ENCODE peak calls at places on chromosomes 6 and 20, in five cellular contexts. M is left lung, O is lung, I is ovary, U is mesendoderm. V is an unnamed sample.

GRCh38 chr20:22808628-22809027 is 224.3 kb upstream of the FOXA2 start:
- DNase-seq in M (no peak), O (no peak), I (no peak), U (no peak), V (no peak)

GRCh38 chr6:99614430-99615161 is 8.0 kb downstream of the PRDM13 start:
- DNase-seq in M (peak; percentile 81), O (no peak), I (no peak), U (peak; percentile 81), V (peak; percentile 68)

GRCh38 chr20:52236292-52236691 is 44.7 kb upstream of the ZFP64 start:
- DNase-seq in M (no peak), O (no peak), I (no peak), U (no peak), V (no peak)

GRCh38 chr20:6767536-6768227 is at the start of gene BMP2:
- DNase-seq in M (peak; percentile 87), O (peak; percentile 42), I (peak; percentile 21), U (peak; percentile 84), V (peak; percentile 49)

GRCh38 chr6:82257088-82257774 is 9.7 kb upstream of the IBTK start:
- DNase-seq in M (no peak), O (no peak), I (no peak), U (peak; percentile 90), V (peak; percentile 37)

GRCh38 chr20:1660263-1660662 is 2.7 kb upstream of the SIRPG start:
- DNase-seq in M (no peak), O (no peak), I (no peak), U (no peak), V (no peak)

GRCh38 chr6:131159578-131159977 is 24.3 kb downstream of the AKAP7 start:
- DNase-seq in M (no peak), O (no peak), I (no peak), U (no peak), V (no peak)

GRCh38 chr6:1227935-1228753 is 83.8 kb upstream of the FOXQ1 start:
- DNase-seq in M (no peak), O (no peak), I (no peak), U (peak; percentile 7), V (no peak)

GRCh38 chr20:40963505-40963845 is 65.1 kb upstream of the TOP1 start:
- DNase-seq in M (no peak), O (no peak), I (no peak), U (no peak), V (no peak)

GRCh38 chr6:143151381-143151780 is 90.7 kb downstream of the AIG1 start:
- DNase-seq in M (no peak), O (no peak), I (no peak), U (no peak), V (no peak)

GRCh38 chr6:26240157-26240980 is 124.6 kb upstream of the BTN3A2 start:
- DNase-seq in M (peak; percentile 86), O (peak; percentile 59), I (no peak), U (peak; percentile 99), V (peak; percentile 96)

GRCh38 chr20:54021446-54022235 is 48.8 kb downstream of the BCAS1 start:
- DNase-seq in M (no peak), O (no peak), I (no peak), U (no peak), V (no peak)

GRCh38 chr20:54020348-54020747 is 50.0 kb downstream of the BCAS1 start:
- DNase-seq in M (no peak), O (no peak), I (no peak), U (no peak), V (no peak)

GRCh38 chr20:54019585-54019984 is 50.8 kb downstream of the BCAS1 start:
- DNase-seq in M (no peak), O (no peak), I (no peak), U (no peak), V (no peak)

GRCh38 chr20:54019127-54019526 is 51.3 kb downstream of the BCAS1 start:
- DNase-seq in M (no peak), O (no peak), I (no peak), U (no peak), V (no peak)

DNA sequence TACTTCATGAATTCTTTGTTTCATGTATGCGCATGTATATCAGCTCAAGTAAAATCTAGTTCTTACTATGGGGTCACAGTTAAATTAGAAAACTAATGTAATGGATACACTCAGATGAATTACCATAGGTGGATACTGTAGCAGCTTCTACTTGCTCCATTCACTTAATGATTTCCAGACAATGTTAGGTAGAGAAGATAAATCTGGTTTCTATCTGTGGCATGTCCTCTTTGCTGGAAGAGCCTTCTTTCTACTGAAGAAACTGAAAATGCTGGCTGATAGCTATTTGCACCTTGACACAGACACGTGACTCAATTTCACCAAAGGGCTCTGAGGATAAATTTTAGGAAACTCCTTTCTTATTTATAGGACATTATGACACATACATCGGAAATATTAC is 49.5 kb downstream of the BCAS1 start:
- DNase-seq in M (no peak), O (no peak), I (no peak), U (no peak), V (no peak)
- H3K27ac ChIP-seq in M (no peak overlapping the region), O (no peak overlapping the region), I (no peak overlapping the region), U (no peak overlapping the region), V (no peak overlapping the region)

DNA sequence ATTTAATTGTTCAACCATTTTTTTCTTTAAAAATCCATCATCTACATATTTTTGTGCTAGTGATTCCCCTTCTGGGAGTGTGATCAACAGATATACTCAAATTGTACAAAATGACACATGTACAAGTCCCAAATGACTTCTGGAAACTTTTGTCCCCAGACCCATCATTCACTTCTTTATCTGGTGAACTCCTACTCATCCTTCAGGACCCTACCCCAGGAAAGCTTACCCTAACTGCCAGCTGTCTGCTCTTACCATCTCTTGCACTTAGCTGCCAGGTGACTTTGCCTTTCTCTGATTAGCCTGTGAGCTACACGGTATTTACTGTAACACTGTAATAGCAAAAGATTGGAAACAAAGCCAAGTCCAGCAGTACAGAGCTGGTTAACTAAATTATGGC is 55.3 kb downstream of the JPH2 start:
- DNase-seq in M (no peak), O (no peak), I (no peak), U (no peak), V (no peak)
- H3K36me3 ChIP-seq in M (no peaks in the 10 kb centered on the region), O (no peaks in the 10 kb centered on the region), I (no peaks in the 10 kb centered on the region), U (no peaks in the 10 kb centered on the region), V (no peaks in the 10 kb centered on the region)

DNA sequence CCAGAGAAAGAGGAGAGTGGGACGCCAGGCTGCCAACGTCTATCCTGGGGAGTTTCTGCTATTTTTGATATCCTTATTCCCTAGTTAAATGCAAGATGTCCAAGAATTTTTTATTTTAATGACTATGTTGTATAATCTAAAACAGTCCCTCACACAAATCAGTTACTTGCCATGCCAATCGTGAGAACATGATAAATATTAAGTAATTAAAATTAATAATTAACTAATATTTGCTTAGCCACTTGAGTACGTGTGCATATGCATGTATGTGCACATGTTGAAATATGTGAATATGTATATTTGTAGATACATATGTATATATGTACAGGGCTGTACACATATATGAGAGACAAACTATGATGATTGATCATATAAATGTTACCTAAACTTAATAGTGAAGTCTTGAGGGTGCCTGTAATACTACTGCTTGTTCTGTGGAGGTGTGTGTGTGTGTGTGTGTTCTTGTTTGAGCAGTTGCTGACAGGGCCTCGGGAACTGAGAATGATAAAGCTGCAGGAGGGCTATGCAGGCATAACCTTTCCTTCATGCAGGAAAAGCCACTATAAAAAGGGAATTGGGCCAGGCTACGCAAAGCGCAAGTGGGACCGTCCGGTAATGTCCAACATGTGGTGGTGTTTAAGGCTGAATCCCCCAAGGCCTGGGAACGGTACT is 148.2 kb upstream of the TBX18 start:
- DNase-seq in M (no peak), O (no peak), I (no peak), U (no peak), V (no peak)
- H3K27ac ChIP-seq in M (no peak overlapping the region), O (no peak overlapping the region), I (no peak overlapping the region), U (no peak overlapping the region), V (no peak overlapping the region)

GRCh38 chr6:169155481-169155880 is 98.2 kb downstream of the THBS2 start:
- DNase-seq in M (no peak), O (peak; percentile 26), I (no peak), U (no peak), V (no peak)
- H3K36me3 ChIP-seq in M (no peaks in the 10 kb centered on the region), O (no peaks in the 10 kb centered on the region), I (no peaks in the 10 kb centered on the region), U (no peaks in the 10 kb centered on the region), V (no peaks in the 10 kb centered on the region)

V was measured in A673.